ENCODE peak calls at places on chromosome 7, in six cellular contexts. K, M, W, R, G and H are unnamed samples.

GRCh38 chr7:4641091-4641666 is 40.9 kb upstream of the FOXK1 start:
- DNase-seq in W (no peak), G (peak; percentile 48), K (no peak), M (no peak), R (no peak), H (no peak)

GRCh38 chr7:20238268-20238753 is 21.1 kb upstream of the MACC1 start:
- DNase-seq in G (no peak), W (no peak), K (no peak), R (no peak), M (no peak), H (no peak)

GRCh38 chr7:55794527-55794926 is 68.0 kb downstream of the SEPTIN14 start:
- DNase-seq in M (no peak), G (no peak), K (no peak), R (no peak), W (no peak), H (no peak)

GRCh38 chr7:99244942-99245341 is 27.7 kb upstream of the MYH16 start:
- DNase-seq in M (no peak), W (no peak), K (no peak), R (peak; percentile 64), G (no peak), H (no peak)

GRCh38 chr7:110718514-110719205 is 372.3 kb upstream of the LRRN3 start:
- DNase-seq in W (no peak), K (peak; percentile 27), G (no peak), R (no peak), M (no peak), H (no peak)

GRCh38 chr7:24795407-24795767 is 38.1 kb upstream of the GSDME start:
- DNase-seq in W (no peak), K (no peak), R (no peak), M (no peak), G (no peak), H (no peak)

GRCh38 chr7:54811016-54811924 is 52.3 kb upstream of the SEC61G start:
- DNase-seq in R (peak; percentile 95), M (no peak), K (no peak), W (no peak), G (no peak), H (no peak)

GRCh38 chr7:6161463-6162330 is 110.7 kb downstream of the CYTH3 start:
- DNase-seq in G (no peak), K (no peak), R (no peak), M (no peak), W (no peak), H (no peak)

GRCh38 chr7:116561697-116562483 is 37.1 kb downstream of the CAV1 start:
- DNase-seq in G (no peak), R (peak; percentile 69), M (no peak), W (no peak), K (no peak), H (no peak)

GRCh38 chr7:122675011-122675410 is 23.9 kb downstream of the RNF133 start:
- DNase-seq in K (no peak), W (no peak), R (peak; percentile 57), M (no peak), G (no peak), H (no peak)

GRCh38 chr7:50303894-50304157 is 690 bp upstream of the IKZF1 start:
- DNase-seq in M (no peak), R (no peak), W (no peak), K (no peak), G (no peak), H (no peak)

GRCh38 chr7:2821842-2822507 is 22.1 kb downstream of the GNA12 start:
- DNase-seq in K (no peak), G (no peak), M (no peak), R (peak; percentile 93), W (no peak), H (no peak)
- H3K4me1 ChIP-seq in K (peaks cover 7% of the 10 kb centered on the region), G (no peaks in the 10 kb centered on the region), M (peaks cover 25% of the 10 kb centered on the region), R (peaks cover 46% of the 10 kb centered on the region), W (peaks cover 59% of the 10 kb centered on the region), H (no peaks in the 10 kb centered on the region)

DNA sequence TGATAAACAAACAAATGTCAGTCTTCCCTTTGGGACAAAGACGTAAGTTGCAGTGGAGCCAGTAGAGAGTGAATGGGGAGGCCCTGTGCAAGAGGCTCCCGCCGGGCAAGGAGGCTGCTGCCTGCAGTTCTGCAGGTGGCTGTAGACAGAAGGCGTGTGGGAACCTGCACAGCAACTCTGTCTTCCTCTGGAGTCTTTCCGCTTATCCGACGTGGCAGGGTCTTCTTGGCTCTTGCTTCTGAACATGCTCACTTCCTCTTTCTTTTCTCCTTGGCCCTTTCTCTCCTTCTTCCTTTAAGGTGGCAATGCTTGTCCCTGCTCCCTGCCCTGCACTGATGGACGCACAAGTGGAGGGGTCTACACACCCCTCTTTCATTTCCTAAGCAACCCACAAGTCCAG is 122.5 kb downstream of the HIPK2 start:
- DNase-seq in R (no peak), W (no peak), G (no peak), K (no peak), M (no peak), H (no peak)
- H3K4me1 ChIP-seq in R (no peaks in the 10 kb centered on the region), W (peaks cover 59% of the 10 kb centered on the region), G (peaks cover 2% of the 10 kb centered on the region), K (peaks cover 2% of the 10 kb centered on the region), M (peaks cover 23% of the 10 kb centered on the region), H (peaks cover 5% of the 10 kb centered on the region)

GRCh38 chr7:136247211-136247610 is 270.1 kb upstream of the MTPN start:
- DNase-seq in R (no peak), W (no peak), M (no peak), G (no peak), K (no peak), H (no peak)
- H3K4me1 ChIP-seq in R (no peaks in the 10 kb centered on the region), W (peaks cover 9% of the 10 kb centered on the region), M (no peaks in the 10 kb centered on the region), G (no peaks in the 10 kb centered on the region), K (no peaks in the 10 kb centered on the region), H (no peaks in the 10 kb centered on the region)

GRCh38 chr7:129170373-129171021 is 17.9 kb upstream of the SMO start:
- DNase-seq in R (no peak), W (no peak), G (no peak), M (no peak), K (no peak), H (no peak)

GRCh38 chr7:129168219-129168991 is 20.0 kb upstream of the SMO start:
- DNase-seq in G (no peak), K (no peak), M (no peak), W (peak; percentile 15), R (peak; percentile 16), H (no peak)

GRCh38 chr7:129166745-129167144 is 21.7 kb upstream of the SMO start:
- DNase-seq in R (no peak), G (no peak), K (no peak), W (no peak), M (no peak), H (no peak)

GRCh38 chr7:129169705-129170319 is 18.6 kb upstream of the SMO start:
- DNase-seq in K (no peak), R (no peak), W (no peak), M (no peak), G (no peak), H (peak; percentile 9)

DNA sequence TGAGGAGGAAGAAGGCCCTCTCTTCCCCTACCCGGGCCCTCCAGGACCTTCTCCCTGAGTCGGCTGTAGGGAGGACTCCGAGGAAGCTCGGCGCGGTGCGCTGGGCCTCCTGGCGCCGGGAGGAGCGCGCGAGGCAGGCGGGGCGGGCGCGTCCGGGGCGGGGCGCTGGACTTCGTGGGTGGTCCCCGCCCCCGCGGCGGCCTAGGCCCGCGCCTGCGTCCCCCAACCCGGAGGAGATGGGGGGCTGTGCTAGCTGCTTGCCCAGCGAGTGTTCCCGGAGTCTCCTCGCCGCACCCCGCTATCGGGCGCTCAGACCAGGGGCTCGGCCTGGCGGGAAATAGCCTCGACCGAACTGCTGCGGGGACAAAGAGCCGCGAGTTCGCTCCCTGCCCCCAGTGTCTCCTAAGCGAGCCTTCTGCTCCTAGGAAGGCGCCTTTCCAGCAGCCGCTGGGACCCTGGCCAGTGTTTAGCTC is 19.2 kb upstream of the SMO start:
- DNase-seq in W (peak; percentile 48), M (no peak), G (no peak), R (peak; percentile 53), K (no peak), H (peak; percentile 11)
- H3K4me1 ChIP-seq in W (peaks cover 2% of the 10 kb centered on the region), M (peaks cover 2% of the 10 kb centered on the region), G (peaks cover 5% of the 10 kb centered on the region), R (no peaks in the 10 kb centered on the region), K (no peaks in the 10 kb centered on the region), H (no peaks in the 10 kb centered on the region)

DNA sequence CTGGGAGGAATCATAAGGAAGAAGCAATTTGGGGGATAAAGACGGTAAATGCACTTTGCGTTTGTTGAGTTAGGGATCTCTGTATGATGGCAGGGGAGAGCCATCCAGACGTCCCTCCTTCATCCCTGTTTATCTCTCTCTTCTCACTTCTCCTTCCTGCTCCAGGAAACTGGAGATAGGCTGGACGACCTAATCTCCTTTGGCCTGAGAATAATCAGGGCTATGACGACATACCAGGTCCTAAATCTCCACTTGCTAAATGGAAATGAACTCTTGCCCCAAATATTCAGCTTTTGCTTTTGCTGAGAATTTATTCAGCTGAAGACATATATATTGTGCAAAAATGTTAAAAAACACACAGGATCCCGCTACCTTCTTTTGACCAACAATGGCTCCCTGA is 182.9 kb upstream of the INHBA start:
- DNase-seq in G (no peak), R (peak; percentile 41), K (no peak), W (no peak), M (no peak), H (no peak)
- H3K4me1 ChIP-seq in G (peaks cover 15% of the 10 kb centered on the region), R (peaks cover 36% of the 10 kb centered on the region), K (no peaks in the 10 kb centered on the region), W (no peaks in the 10 kb centered on the region), M (peaks cover 5% of the 10 kb centered on the region), H (peaks cover 13% of the 10 kb centered on the region)

GRCh38 chr7:81624021-81624630 is 145.7 kb downstream of the HGF start:
- DNase-seq in G (no peak), K (no peak), R (peak; percentile 77), M (no peak), W (no peak), H (no peak)
- H3K4me1 ChIP-seq in G (no peaks in the 10 kb centered on the region), K (peaks cover 11% of the 10 kb centered on the region), R (peaks cover 11% of the 10 kb centered on the region), M (no peaks in the 10 kb centered on the region), W (no peaks in the 10 kb centered on the region), H (no peaks in the 10 kb centered on the region)

GRCh38 chr7:29039747-29040569 is 81.8 kb upstream of the TRIL start:
- DNase-seq in R (peak; percentile 68), M (no peak), K (no peak), G (no peak), W (no peak), H (no peak)
- H3K4me1 ChIP-seq in R (no peaks in the 10 kb centered on the region), M (no peaks in the 10 kb centered on the region), K (no peaks in the 10 kb centered on the region), G (no peaks in the 10 kb centered on the region), W (no peaks in the 10 kb centered on the region), H (no peaks in the 10 kb centered on the region)

GRCh38 chr7:19106308-19107141 is 10.9 kb downstream of the TWIST1 start:
- DNase-seq in K (no peak), W (peak; percentile 43), R (no peak), G (no peak), M (no peak), H (no peak)
- H3K4me1 ChIP-seq in K (no peaks in the 10 kb centered on the region), W (peaks cover 28% of the 10 kb centered on the region), R (no peaks in the 10 kb centered on the region), G (no peaks in the 10 kb centered on the region), M (peaks cover 4% of the 10 kb centered on the region), H (no peaks in the 10 kb centered on the region)

GRCh38 chr7:105027176-105027853 is 13.3 kb downstream of the KMT2E start:
- DNase-seq in W (no peak), K (no peak), G (no peak), R (no peak), M (no peak), H (no peak)
- H3K4me1 ChIP-seq in W (peaks cover 26% of the 10 kb centered on the region), K (peaks cover 32% of the 10 kb centered on the region), G (peaks cover 79% of the 10 kb centered on the region), R (peaks cover 6% of the 10 kb centered on the region), M (peaks cover 12% of the 10 kb centered on the region), H (peaks cover 68% of the 10 kb centered on the region)